ENCODE peak calls at places on chromosomes 6 and 20, in nine cellular contexts. V, J, B, P, T, O, X, Y and W are unnamed samples.

GRCh38 chr6:48032156-48032555 is 78.8 kb downstream of the PTCHD4 start:
- DNase-seq in P (no peak), B (no peak), J (peak; percentile 22), X (no peak), T (no peak), Y (no peak), O (no peak), V (no peak), W (no peak)

GRCh38 chr6:22042713-22043112 is 254.1 kb downstream of the PRL start:
- DNase-seq in P (no peak), Y (no peak), V (no peak), T (no peak), O (no peak), X (no peak), B (no peak), J (no peak), W (no peak)

GRCh38 chr6:2969549-2969948 is 1.8 kb downstream of the SERPINB6 start:
- DNase-seq in B (no peak), P (no peak), Y (no peak), V (no peak), J (no peak), X (no peak), T (no peak), O (no peak), W (no peak)

GRCh38 chr20:63060057-63060991 is 53.6 kb upstream of the BHLHE23 start:
- DNase-seq in B (no peak), Y (peak; percentile 11), V (peak; percentile 86), X (no peak), J (no peak), P (peak; percentile 35), O (peak; percentile 32), T (no peak), W (no peak)

GRCh38 chr20:54570561-54570960 is 95.2 kb downstream of the DOK5 start:
- DNase-seq in X (no peak), V (no peak), T (no peak), B (no peak), Y (no peak), O (no peak), J (no peak), P (no peak), W (no peak)

GRCh38 chr6:12593720-12594540 is 122.6 kb upstream of the PHACTR1 start:
- DNase-seq in B (no peak), X (no peak), T (no peak), Y (no peak), O (peak; percentile 18), J (no peak), P (no peak), V (no peak), W (no peak)

GRCh38 chr20:32727663-32728062 is 15.6 kb downstream of the COMMD7 start:
- DNase-seq in X (no peak), T (no peak), B (no peak), O (no peak), J (peak; percentile 48), V (no peak), P (no peak), Y (no peak), W (no peak)

GRCh38 chr20:44087857-44088120 is 99.2 kb downstream of the JPH2 start:
- DNase-seq in O (no peak), B (no peak), T (no peak), J (no peak), V (no peak), P (no peak), Y (no peak), X (no peak), W (no peak)

GRCh38 chr6:166949533-166950442 is 6.6 kb downstream of the RNASET2 start:
- DNase-seq in B (no peak), O (no peak), Y (peak; percentile 46), T (no peak), X (no peak), V (no peak), J (peak; percentile 41), P (no peak), W (no peak)

GRCh38 chr20:53949319-53949839 is 121.0 kb downstream of the BCAS1 start:
- DNase-seq in P (peak; percentile 91), X (no peak), T (peak; percentile 57), V (no peak), Y (no peak), O (no peak), J (no peak), B (peak; percentile 67), W (no peak)

GRCh38 chr20:51570755-51571469 is 28.4 kb upstream of the NFATC2 start:
- DNase-seq in Y (no peak), V (no peak), X (no peak), O (no peak), P (no peak), T (no peak), J (no peak), B (no peak), W (no peak)

GRCh38 chr6:157392927-157393666 is 12.1 kb downstream of the ZDHHC14 start:
- DNase-seq in J (peak; percentile 67), O (no peak), Y (no peak), P (peak; percentile 51), X (no peak), V (no peak), B (no peak), T (no peak), W (no peak)

GRCh38 chr20:52601295-52601971 is 370.7 kb upstream of the TSHZ2 start:
- DNase-seq in X (no peak), J (peak; percentile 16), Y (no peak), P (no peak), V (no peak), T (no peak), O (no peak), B (no peak), W (no peak)

GRCh38 chr6:80720824-80721223 is 614.4 kb downstream of the BCKDHB start:
- DNase-seq in V (no peak), X (no peak), Y (no peak), B (no peak), O (no peak), P (no peak), T (no peak), J (no peak), W (no peak)

GRCh38 chr6:108799791-108800190 is 48.4 kb upstream of the ARMC2 start:
- DNase-seq in X (no peak), J (no peak), T (no peak), B (no peak), V (no peak), O (no peak), P (no peak), Y (no peak), W (no peak)